ENCODE peak calls at places on chromosomes 12 and 14, in six cellular contexts. I, D, B, K, Q and R are unnamed samples.
A peak's percentile ranks its signal among the peaks of the same experiment; 100 is the strongest.

GRCh38 chr12:124910561-124911478 is 3.6 kb downstream of the UBC start:
- DNase-seq in I (no peak), D (no peak), B (no peak), K (no peak), Q (peak; percentile 42), R (no peak)

GRCh38 chr12:39620664-39621658 is 1.4 kb upstream of the ABCD2 start:
- DNase-seq in I (no peak), D (no peak), B (no peak), K (peak; percentile 5), Q (no peak), R (peak; percentile 37)

GRCh38 chr12:3130053-3130805 is 53.0 kb downstream of the TSPAN9 start:
- DNase-seq in I (peak; percentile 41), D (no peak), B (no peak), K (no peak), Q (peak; percentile 19), R (no peak)

GRCh38 chr12:112107306-112107705 is 1.3 kb downstream of the NAA25 start:
- DNase-seq in I (no peak), D (no peak), B (no peak), K (no peak), Q (no peak), R (no peak)

GRCh38 chr12:90939382-90939781 is 15.6 kb downstream of the CCER1 start:
- DNase-seq in I (no peak), D (no peak), B (no peak), K (peak; percentile 57), Q (peak; percentile 26), R (no peak)

GRCh38 chr12:103799504-103800251 is 41.4 kb downstream of the NT5DC3 start:
- DNase-seq in I (peak; percentile 66), D (no peak), B (no peak), K (peak; percentile 45), Q (peak; percentile 68), R (no peak)

GRCh38 chr14:68143341-68143807 is 323.8 kb downstream of the RAD51B start:
- DNase-seq in I (peak; percentile 86), D (peak; percentile 73), B (no peak), K (peak; percentile 97), Q (peak; percentile 36), R (no peak)

GRCh38 chr12:98998697-98999299 is 353.7 kb downstream of the APAF1 start:
- DNase-seq in I (peak; percentile 44), D (no peak), B (no peak), K (peak; percentile 67), Q (peak; percentile 38), R (peak; percentile 53)

GRCh38 chr14:89617142-89617460 is 200.1 kb upstream of the FOXN3 start:
- DNase-seq in I (no peak), D (peak; percentile 1), B (no peak), K (peak; percentile 2), Q (no peak), R (no peak)

GRCh38 chr12:9649532-9649940 is 20.0 kb upstream of the CLEC2D start:
- DNase-seq in I (peak; percentile 7), D (no peak), B (no peak), K (no peak), Q (no peak), R (no peak)